ENCODE peak calls at places on chromosomes 1 and 21, in five cellular contexts. F is cardiac fibroblast, W is AG09319, R is A549, T is NCI-H1417. L is an unnamed sample.

GRCh38 chr21:39184050-39184980 is 1.1 kb upstream of the PSMG1 start:
- DNase-seq in T (no peak), W (no peak), F (peak; percentile 22), R (no peak), L (no peak)

GRCh38 chr1:64745986-64746940 is 1.4 kb downstream of the RAVER2 start:
- DNase-seq in T (no peak), R (no peak), W (no peak), F (no peak), L (no peak)

GRCh38 chr1:199172286-199173124 is 533.7 kb downstream of the PTPRC start:
- DNase-seq in R (no peak), F (peak; percentile 8), T (no peak), W (no peak), L (no peak)

GRCh38 chr1:90135306-90135705 is 140.4 kb downstream of the ZNF326 start:
- DNase-seq in W (no peak), T (no peak), R (no peak), F (no peak), L (no peak)

GRCh38 chr1:118115567-118116272 is 69.3 kb downstream of the SPAG17 start:
- DNase-seq in F (peak; percentile 10), W (no peak), T (no peak), R (no peak), L (no peak)

GRCh38 chr1:167273027-167273800 is 52.5 kb downstream of the POU2F1 start:
- DNase-seq in W (no peak), T (peak; percentile 27), R (no peak), F (peak; percentile 53), L (no peak)

GRCh38 chr1:66237722-66238479 is 296.1 kb upstream of the SGIP1 start:
- DNase-seq in F (no peak), R (peak; percentile 45), T (no peak), W (no peak), L (no peak)

GRCh38 chr21:37139902-37140301 is 66.8 kb downstream of the TTC3 start:
- DNase-seq in W (no peak), R (no peak), F (peak; percentile 65), T (no peak), L (no peak)

GRCh38 chr1:236952279-236953003 is 51.8 kb downstream of the MT1HL1 start:
- DNase-seq in T (no peak), R (no peak), W (no peak), F (no peak), L (no peak)

GRCh38 chr1:205084360-205084759 is at the start of gene TMEM81:
- DNase-seq in T (no peak), F (no peak), W (no peak), R (no peak), L (no peak)

L was measured in PC-9.